ENCODE peak calls at places on chromosomes 2 and 18, in six cellular contexts. One of them, this sample, is unnamed.

GRCh38 chr2:637804-638203 is 39.4 kb downstream of the TMEM18 start:
- DNase-seq in NCI-H2081: no peak
- DNase-seq in sciatic nerve: no peak
- DNase-seq in A549: no peak
- DNase-seq in BJ: no peak
- DNase-seq in hepatocyte: no peak
- DNase-seq in this sample: no peak

GRCh38 chr2:224395646-224396390 is 6.1 kb downstream of the FAM124B start:
- DNase-seq in hepatocyte: no peak
- DNase-seq in sciatic nerve: no peak
- DNase-seq in A549: no peak
- DNase-seq in NCI-H2081: no peak
- DNase-seq in BJ: no peak
- DNase-seq in this sample: no peak

GRCh38 chr2:61575447-61575859 is 37.3 kb upstream of the XPO1 start:
- DNase-seq in NCI-H2081: no peak
- DNase-seq in BJ: no peak
- DNase-seq in sciatic nerve: no peak
- DNase-seq in A549: no peak
- DNase-seq in hepatocyte: no peak
- DNase-seq in this sample: no peak

GRCh38 chr18:73807551-73808192 is 340.0 kb downstream of the FBXO15 start:
- DNase-seq in sciatic nerve: no peak
- DNase-seq in A549: no peak
- DNase-seq in hepatocyte: no peak
- DNase-seq in NCI-H2081: no peak
- DNase-seq in BJ: no peak
- DNase-seq in this sample: no peak

GRCh38 chr2:51995293-51995692 is 963.4 kb upstream of the NRXN1 start:
- DNase-seq in hepatocyte: no peak
- DNase-seq in A549: no peak
- DNase-seq in BJ: peak
- DNase-seq in sciatic nerve: no peak
- DNase-seq in NCI-H2081: no peak
- DNase-seq in this sample: peak

GRCh38 chr2:240526521-240526920 is 31.3 kb downstream of the ANKMY1 start:
- DNase-seq in hepatocyte: no peak
- DNase-seq in BJ: no peak
- DNase-seq in sciatic nerve: peak
- DNase-seq in NCI-H2081: no peak
- DNase-seq in A549: no peak
- DNase-seq in this sample: no peak

GRCh38 chr2:237998530-237998929 is 31.7 kb downstream of the UBE2F start:
- DNase-seq in BJ: no peak
- DNase-seq in NCI-H2081: no peak
- DNase-seq in sciatic nerve: no peak
- DNase-seq in A549: no peak
- DNase-seq in hepatocyte: peak
- DNase-seq in this sample: no peak

GRCh38 chr2:239561448-239562001 is 160.7 kb upstream of the HDAC4 start:
- DNase-seq in A549: no peak
- DNase-seq in NCI-H2081: no peak
- DNase-seq in sciatic nerve: peak
- DNase-seq in hepatocyte: peak
- DNase-seq in BJ: peak
- DNase-seq in this sample: no peak

GRCh38 chr2:109433486-109433885 is 180.3 kb downstream of the SEPTIN10 start:
- DNase-seq in NCI-H2081: no peak
- DNase-seq in A549: no peak
- DNase-seq in BJ: no peak
- DNase-seq in sciatic nerve: peak
- DNase-seq in hepatocyte: no peak
- DNase-seq in this sample: no peak

GRCh38 chr2:239015769-239016675 is 168.1 kb downstream of the TWIST2 start:
- DNase-seq in hepatocyte: no peak
- DNase-seq in BJ: no peak
- DNase-seq in NCI-H2081: no peak
- DNase-seq in A549: no peak
- DNase-seq in sciatic nerve: peak
- DNase-seq in this sample: no peak

GRCh38 chr2:42566006-42566405 is 2.4 kb upstream of the MTA3 start:
- DNase-seq in NCI-H2081: no peak
- DNase-seq in A549: no peak
- DNase-seq in hepatocyte: no peak
- DNase-seq in sciatic nerve: no peak
- DNase-seq in BJ: no peak
- DNase-seq in this sample: no peak

GRCh38 chr18:59823611-59824195 is 76.1 kb upstream of the PMAIP1 start:
- DNase-seq in BJ: no peak
- DNase-seq in NCI-H2081: peak
- DNase-seq in sciatic nerve: peak
- DNase-seq in A549: peak
- DNase-seq in hepatocyte: peak
- DNase-seq in this sample: no peak

This sample was measured in brain pericyte.